ENCODE peak calls at places on chromosome 6, in six cellular contexts. J, M, I, C, R and T are unnamed samples.

GRCh38 chr6:168195712-168196111 is 116.7 kb upstream of the FRMD1 start:
- DNase-seq in I (no peak), J (no peak), C (no peak), M (no peak), R (no peak), T (no peak)

GRCh38 chr6:154039231-154039842 is at the start of gene OPRM1:
- DNase-seq in C (peak; percentile 53), M (peak; percentile 63), J (peak; percentile 93), R (peak; percentile 17), I (no peak), T (no peak)

GRCh38 chr6:1884313-1884712 is 274.6 kb downstream of the FOXC1 start:
- DNase-seq in I (no peak), R (no peak), M (no peak), J (no peak), C (no peak), T (no peak)

GRCh38 chr6:90739339-90739738 is 152.5 kb upstream of the MAP3K7 start:
- DNase-seq in R (no peak), C (no peak), M (no peak), J (peak; percentile 31), I (no peak), T (no peak)

GRCh38 chr6:30830438-30830837 is 53.9 kb upstream of the DDR1 start:
- DNase-seq in R (no peak), J (no peak), C (no peak), M (no peak), I (no peak), T (no peak)

GRCh38 chr6:5181494-5182287 is 79.1 kb downstream of the LYRM4 start:
- DNase-seq in I (no peak), R (no peak), M (no peak), C (no peak), J (no peak), T (no peak)

GRCh38 chr6:93787841-93788240 is 368.5 kb upstream of the EPHA7 start:
- DNase-seq in R (no peak), M (no peak), C (no peak), J (no peak), I (no peak), T (no peak)

GRCh38 chr6:37987559-37987958 is 168.0 kb downstream of the ZFAND3 start:
- DNase-seq in C (no peak), R (no peak), M (no peak), J (no peak), I (no peak), T (no peak)

GRCh38 chr6:82076855-82077254 is 170.7 kb downstream of the IBTK start:
- DNase-seq in I (no peak), R (no peak), C (no peak), M (no peak), J (no peak), T (no peak)

GRCh38 chr6:122735618-122736017 is 43.9 kb upstream of the FABP7 start:
- DNase-seq in C (no peak), J (no peak), I (no peak), R (no peak), M (no peak), T (no peak)

GRCh38 chr6:127221201-127221600 is 45.5 kb upstream of the RNF146 start:
- DNase-seq in M (no peak), R (no peak), C (no peak), I (no peak), J (no peak), T (no peak)

GRCh38 chr6:2026133-2026532 is 219.3 kb downstream of the GMDS start:
- DNase-seq in I (no peak), C (no peak), M (no peak), R (no peak), J (no peak), T (no peak)

GRCh38 chr6:43627008-43627825 is 1.8 kb downstream of the GTPBP2 start:
- DNase-seq in J (no peak), C (peak; percentile 80), R (no peak), I (peak; percentile 97), M (no peak), T (peak; percentile 46)

GRCh38 chr6:118391086-118391485 is 157.0 kb upstream of the PLN start:
- DNase-seq in M (no peak), I (no peak), C (no peak), J (no peak), R (no peak), T (no peak)

GRCh38 chr6:135036731-135037420 is 17.7 kb downstream of the HBS1L start:
- DNase-seq in R (no peak), M (no peak), J (no peak), I (no peak), C (no peak), T (no peak)

GRCh38 chr6:155129744-155130143 is 134.1 kb upstream of the CLDN20 start:
- DNase-seq in M (no peak), J (no peak), R (no peak), C (no peak), I (no peak), T (no peak)

GRCh38 chr6:15986027-15986629 is 142.8 kb upstream of the MYLIP start:
- DNase-seq in M (no peak), R (no peak), C (no peak), J (no peak), I (no peak), T (no peak)

GRCh38 chr6:45327956-45328522 is at the start of gene RUNX2:
- DNase-seq in C (no peak), M (no peak), R (no peak), J (peak; percentile 28), I (peak; percentile 68), T (no peak)

GRCh38 chr6:63882208-63882607 is 246.6 kb downstream of the PHF3 start:
- DNase-seq in I (no peak), R (no peak), M (no peak), C (no peak), J (peak; percentile 43), T (no peak)

GRCh38 chr6:156955494-156956183 is 178.5 kb downstream of the ARID1B start:
- DNase-seq in R (no peak), J (no peak), I (no peak), M (no peak), C (peak; percentile 41), T (no peak)

GRCh38 chr6:170211404-170212025 is 79.4 kb downstream of the DLL1 start:
- DNase-seq in J (no peak), C (no peak), M (peak; percentile 27), I (no peak), R (no peak), T (no peak)

GRCh38 chr6:88566746-88567534 is 396.5 kb downstream of the RNGTT start:
- DNase-seq in R (peak; percentile 25), I (no peak), C (no peak), J (peak; percentile 35), M (no peak), T (no peak)

GRCh38 chr6:37658121-37658520 is 39.6 kb downstream of the MDGA1 start:
- DNase-seq in C (no peak), M (no peak), I (no peak), R (no peak), J (no peak), T (no peak)

GRCh38 chr6:56959094-56959493 is 4.2 kb downstream of the BEND6 start:
- DNase-seq in J (no peak), R (no peak), C (no peak), I (no peak), M (no peak), T (no peak)

GRCh38 chr6:56962451-56962850 is 7.5 kb downstream of the BEND6 start:
- DNase-seq in C (no peak), I (no peak), R (no peak), J (no peak), M (no peak), T (no peak)

GRCh38 chr6:56963043-56963442 is 8.1 kb downstream of the BEND6 start:
- DNase-seq in C (no peak), J (peak; percentile 21), R (no peak), I (no peak), M (no peak), T (no peak)

GRCh38 chr6:56959938-56960337 is 5.0 kb downstream of the BEND6 start:
- DNase-seq in J (no peak), C (no peak), M (no peak), I (peak; percentile 47), R (no peak), T (no peak)

GRCh38 chr6:56961151-56961550 is 6.2 kb downstream of the BEND6 start:
- DNase-seq in C (no peak), M (no peak), R (no peak), I (no peak), J (no peak), T (no peak)
- TF ChIP-seq CTCF in C (no peak), M (no peak), R (no peak), I (no peak), J (peak; percentile 19), T (no peak)

GRCh38 chr6:152355166-152355565 is 282.0 kb downstream of the SYNE1 start:
- DNase-seq in J (no peak), R (no peak), C (no peak), M (no peak), I (no peak), T (no peak)

GRCh38 chr6:152360016-152360415 is 277.1 kb downstream of the SYNE1 start:
- DNase-seq in J (no peak), I (no peak), C (no peak), R (no peak), M (no peak), T (no peak)

GRCh38 chr6:152356016-152356415 is 281.1 kb downstream of the SYNE1 start:
- DNase-seq in M (no peak), R (no peak), I (no peak), C (no peak), J (no peak), T (no peak)

GRCh38 chr6:152353440-152353839 is 283.7 kb downstream of the SYNE1 start:
- DNase-seq in R (no peak), I (no peak), C (no peak), J (no peak), M (no peak), T (no peak)

GRCh38 chr6:152356659-152357058 is 280.5 kb downstream of the SYNE1 start:
- DNase-seq in R (peak; percentile 16), C (no peak), M (no peak), I (peak; percentile 44), J (peak; percentile 64), T (peak; percentile 27)
- TF ChIP-seq CTCF in R (peak; percentile 33), C (no peak), M (no peak), I (peak; percentile 58), J (peak; percentile 61), T (peak; percentile 37)

DNA sequence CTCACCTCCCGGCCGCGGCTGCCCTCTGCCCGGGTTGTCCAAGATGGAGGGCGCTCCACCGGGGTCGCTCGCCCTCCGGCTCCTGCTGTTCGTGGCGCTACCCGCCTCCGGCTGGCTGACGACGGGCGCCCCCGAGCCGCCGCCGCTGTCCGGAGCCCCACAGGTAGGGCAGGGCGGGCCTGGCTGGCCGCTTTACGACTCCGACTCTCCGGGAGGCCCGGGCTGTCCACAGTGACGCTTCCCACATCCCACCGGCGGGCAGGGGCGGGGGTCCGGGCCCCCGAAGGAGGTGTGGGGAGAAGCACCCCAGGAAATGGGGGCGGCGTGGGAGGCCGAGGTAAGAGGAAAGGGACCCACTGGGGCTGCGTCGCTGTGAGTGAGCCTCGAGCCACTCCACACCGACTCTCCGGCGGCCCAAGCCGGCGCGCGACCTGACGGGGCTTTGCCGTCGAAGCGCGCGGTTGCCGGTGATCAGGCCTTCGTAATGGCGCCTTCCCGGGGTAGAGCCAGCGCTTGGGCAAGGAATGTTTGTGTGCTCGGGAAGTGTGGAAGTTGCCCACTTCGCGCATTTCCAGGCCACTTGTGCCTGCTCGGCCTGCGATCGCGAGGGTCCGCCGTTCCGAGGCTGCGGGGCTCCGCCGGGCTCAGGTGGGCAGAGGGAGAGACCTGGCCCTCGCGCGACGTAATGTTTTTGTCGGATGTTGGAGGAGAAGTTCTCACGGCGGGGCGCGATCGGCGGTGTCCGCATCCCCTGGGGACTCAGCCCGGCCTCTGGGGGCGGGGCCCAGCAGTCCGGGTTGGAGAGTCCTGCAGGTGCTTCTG is at the start of gene GINM1:
- DNase-seq in I (peak; percentile 16), R (peak; percentile 72), J (peak; percentile 77), C (peak; percentile 61), M (peak; percentile 62), T (peak; percentile 10)
- TF ChIP-seq CTCF in I (no peak), R (no peak), J (no peak), C (no peak), M (no peak), T (no peak)

GRCh38 chr6:3885262-3886036 is 36.3 kb downstream of the FAM50B start:
- DNase-seq in M (no peak), I (no peak), R (no peak), C (peak; percentile 59), J (peak; percentile 44), T (no peak)
- TF ChIP-seq CTCF in M (no peak), I (peak; percentile 65), R (peak; percentile 22), C (no peak), J (peak; percentile 40), T (peak; percentile 4)